ENCODE peak calls at places on chromosomes 7 and 10, in eight cellular contexts. J, W, T, O, R, V, Y and S are unnamed samples.

GRCh38 chr7:111180273-111180814 is 89.4 kb downstream of the LRRN3 start:
- DNase-seq in R (no peak), W (no peak), V (no peak), T (no peak), Y (no peak), O (no peak), J (no peak), S (no peak)

GRCh38 chr7:20344396-20344795 is 13.7 kb downstream of the ITGB8 start:
- DNase-seq in W (no peak), V (no peak), Y (no peak), T (no peak), J (no peak), R (no peak), O (no peak), S (no peak)

GRCh38 chr7:21338728-21339164 is 89.1 kb upstream of the SP4 start:
- DNase-seq in O (no peak), J (no peak), V (no peak), T (no peak), R (peak), Y (no peak), W (no peak), S (no peak)

GRCh38 chr10:79298403-79299244 is 48.6 kb upstream of the PPIF start:
- DNase-seq in J (peak), Y (no peak), V (peak), O (peak), R (peak), T (no peak), W (no peak), S (no peak)

GRCh38 chr7:13982940-13983677 is 6.4 kb downstream of the ETV1 start:
- DNase-seq in R (no peak), O (no peak), Y (no peak), W (no peak), J (no peak), V (no peak), T (no peak), S (no peak)

GRCh38 chr10:77037735-77038411 is 599.7 kb downstream of the KCNMA1 start:
- DNase-seq in R (no peak), J (no peak), Y (no peak), T (no peak), O (no peak), W (no peak), V (no peak), S (no peak)

GRCh38 chr10:18312385-18313145 is 172.3 kb downstream of the CACNB2 start:
- DNase-seq in R (no peak), Y (no peak), J (peak), O (no peak), W (no peak), V (no peak), T (no peak), S (peak)

GRCh38 chr7:21051865-21052264 is 265.2 kb upstream of the SP8 start:
- DNase-seq in V (no peak), R (no peak), W (no peak), Y (no peak), O (no peak), J (no peak), T (no peak), S (no peak)

GRCh38 chr10:127017406-127018297 is 112.4 kb downstream of the DOCK1 start:
- DNase-seq in R (no peak), J (peak), Y (no peak), O (no peak), W (no peak), T (no peak), V (no peak), S (no peak)

GRCh38 chr7:139317954-139318505 is 23.1 kb upstream of the FMC1 start:
- DNase-seq in V (no peak), J (no peak), O (no peak), R (no peak), T (no peak), Y (peak), W (no peak), S (no peak)

GRCh38 chr7:22571776-22572175 is 71.8 kb upstream of the STEAP1B start:
- DNase-seq in Y (no peak), O (no peak), R (no peak), V (no peak), T (no peak), J (no peak), W (no peak), S (no peak)

GRCh38 chr10:76615049-76615448 is 1022.6 kb downstream of the KCNMA1 start:
- DNase-seq in W (no peak), R (no peak), V (no peak), Y (no peak), O (no peak), T (no peak), J (no peak), S (no peak)

GRCh38 chr7:155449008-155449879 is 8.7 kb upstream of the EN2 start:
- DNase-seq in Y (no peak), J (no peak), R (no peak), V (no peak), W (no peak), T (no peak), O (no peak), S (no peak)

GRCh38 chr7:6520163-6520981 is 30.9 kb downstream of the GRID2IP start:
- DNase-seq in W (no peak), O (no peak), Y (no peak), T (no peak), R (no peak), J (no peak), V (no peak), S (no peak)

GRCh38 chr10:118626953-118627352 is 31.5 kb upstream of the PRLHR start:
- DNase-seq in W (no peak), O (no peak), Y (no peak), J (no peak), T (no peak), V (no peak), R (no peak), S (no peak)

GRCh38 chr7:3493499-3493898 is 192.4 kb downstream of the SDK1 start:
- DNase-seq in W (no peak), J (peak), R (peak), T (no peak), V (no peak), O (no peak), Y (no peak), S (no peak)
- H3K27ac ChIP-seq in W (no peak), J (no peak), R (peak), T (no peak), V (no peak), O (no peak), Y (no peak), S (peak)

GRCh38 chr7:73518470-73518869 is 3.6 kb downstream of the BAZ1B start:
- DNase-seq in J (no peak), Y (no peak), T (no peak), W (no peak), V (peak), O (no peak), R (no peak), S (no peak)
- H3K4me3 ChIP-seq in J (no peak), Y (no peak), T (no peak), W (peak), V (no peak), O (no peak), R (peak), S (no peak)

GRCh38 chr7:70693300-70693689 is 438.6 kb upstream of the GALNT17 start:
- DNase-seq in R (no peak), V (no peak), W (no peak), O (no peak), J (no peak), T (no peak), Y (no peak), S (peak)

GRCh38 chr7:70694909-70695803 is 436.8 kb upstream of the GALNT17 start:
- DNase-seq in T (no peak), R (no peak), O (no peak), W (no peak), Y (peak), V (no peak), J (peak), S (peak)

GRCh38 chr7:70695804-70696104 is 436.2 kb upstream of the GALNT17 start:
- DNase-seq in O (no peak), W (no peak), J (no peak), V (no peak), T (no peak), R (no peak), Y (no peak), S (no peak)

GRCh38 chr7:70694357-70694908 is 437.5 kb upstream of the GALNT17 start:
- DNase-seq in V (peak), R (no peak), T (no peak), J (peak), W (no peak), O (peak), Y (peak), S (peak)

GRCh38 chr7:70693690-70694356 is 438.1 kb upstream of the GALNT17 start:
- DNase-seq in T (peak), O (peak), R (no peak), J (peak), Y (peak), V (peak), W (peak), S (peak)
- TF ChIP-seq POLR2A in T (peak), O (no peak), R (no peak), J (no peak), Y (peak), V (peak), W (no peak), S (no peak)

GRCh38 chr10:132919374-132920100 is 22.8 kb downstream of the CFAP46 start:
- DNase-seq in W (no peak), T (no peak), O (no peak), V (no peak), J (no peak), Y (no peak), R (no peak), S (no peak)
- H3K27ac ChIP-seq in W (no peak), T (no peak), O (no peak), V (no peak), J (no peak), Y (no peak), R (no peak), S (no peak)

GRCh38 chr7:137992042-137992737 is 9.7 kb downstream of the CREB3L2 start:
- DNase-seq in O (no peak), J (peak), R (peak), W (no peak), T (no peak), Y (no peak), V (no peak), S (no peak)
- H3K4me3 ChIP-seq in O (no peak), J (no peak), R (no peak), W (peak), T (no peak), Y (no peak), V (no peak), S (no peak)

GRCh38 chr7:41448104-41448503 is 254.8 kb downstream of the INHBA start:
- DNase-seq in J (peak), V (no peak), R (no peak), O (no peak), W (no peak), T (no peak), Y (no peak), S (no peak)

GRCh38 chr7:41451826-41452225 is 251.1 kb downstream of the INHBA start:
- DNase-seq in T (no peak), V (no peak), W (no peak), O (no peak), Y (no peak), R (peak), J (peak), S (no peak)

GRCh38 chr7:41449286-41449685 is 253.6 kb downstream of the INHBA start:
- DNase-seq in V (no peak), R (no peak), T (no peak), W (no peak), O (no peak), Y (no peak), J (no peak), S (no peak)

GRCh38 chr7:41447106-41448042 is 255.5 kb downstream of the INHBA start:
- DNase-seq in Y (no peak), W (no peak), T (no peak), J (peak), R (no peak), V (no peak), O (no peak), S (no peak)

GRCh38 chr7:41449694-41450093 is 253.2 kb downstream of the INHBA start:
- DNase-seq in J (no peak), V (no peak), Y (no peak), O (no peak), T (no peak), W (no peak), R (no peak), S (no peak)
- TF ChIP-seq POLR2A in J (no peak), V (no peak), Y (no peak), O (no peak), T (no peak), W (no peak), R (no peak), S (no peak)

GRCh38 chr7:43110790-43111362 is 1.6 kb upstream of the HECW1 start:
- DNase-seq in W (no peak), V (no peak), Y (no peak), R (no peak), O (no peak), J (no peak), T (no peak), S (no peak)
- H3K27ac ChIP-seq in W (no peak), V (no peak), Y (no peak), R (no peak), O (no peak), J (no peak), T (no peak), S (no peak)

GRCh38 chr7:1056785-1057410 is 12.6 kb downstream of the GPR146 start:
- DNase-seq in Y (no peak), O (no peak), V (no peak), W (no peak), T (no peak), R (no peak), J (no peak), S (no peak)
- H3K4me3 ChIP-seq in Y (no peak), O (no peak), V (no peak), W (peak), T (peak), R (no peak), J (no peak), S (no peak)

DNA sequence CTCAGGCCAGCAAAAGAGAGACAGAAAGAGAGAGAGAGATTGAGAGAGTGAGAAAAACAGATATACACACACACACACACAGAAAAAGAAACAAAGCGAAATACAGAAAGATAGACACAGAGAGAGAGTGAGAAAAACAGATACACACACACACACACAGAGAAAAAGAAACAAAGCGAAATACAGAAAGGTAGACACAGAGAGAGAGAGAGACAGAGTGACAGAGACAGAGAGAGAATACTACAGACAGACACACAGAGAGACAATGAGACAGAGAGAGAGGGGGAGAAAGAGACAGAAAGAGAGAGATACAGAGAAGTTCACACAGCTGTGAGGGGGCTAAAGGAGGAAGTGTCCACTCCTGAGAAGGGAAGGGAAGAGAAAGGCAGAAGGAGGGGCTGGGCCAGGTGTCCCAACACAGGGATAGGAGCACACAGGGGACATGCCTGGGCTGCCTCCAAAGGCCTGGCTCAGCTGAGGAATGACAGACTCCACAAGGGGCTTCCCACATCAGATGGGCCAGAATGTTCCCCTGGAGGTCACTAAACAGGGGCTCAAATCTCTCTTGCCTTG is 4.3 kb downstream of the GCK start:
- DNase-seq in J (no peak), T (no peak), W (no peak), R (no peak), V (no peak), O (no peak), Y (no peak), S (no peak)
- TF ChIP-seq POLR2A in J (no peak), T (no peak), W (no peak), R (no peak), V (no peak), O (no peak), Y (no peak), S (no peak)

GRCh38 chr10:3455385-3456334 is 283.1 kb upstream of the PITRM1 start:
- DNase-seq in R (peak), Y (no peak), O (no peak), T (no peak), V (no peak), W (no peak), J (peak), S (no peak)

GRCh38 chr10:3452683-3453388 is 280.3 kb upstream of the PITRM1 start:
- DNase-seq in O (no peak), W (no peak), Y (no peak), R (peak), V (no peak), J (peak), T (peak), S (no peak)

GRCh38 chr10:3451516-3452185 is 279.1 kb upstream of the PITRM1 start:
- DNase-seq in W (no peak), J (no peak), R (no peak), O (no peak), V (no peak), T (no peak), Y (no peak), S (no peak)

GRCh38 chr10:3452234-3452633 is 279.7 kb upstream of the PITRM1 start:
- DNase-seq in Y (no peak), O (no peak), R (peak), J (peak), W (no peak), V (no peak), T (no peak), S (no peak)
- H3K27ac ChIP-seq in Y (peak), O (peak), R (peak), J (peak), W (peak), V (peak), T (peak), S (peak)